ENCODE peak calls at places on chromosomes 7 and 10, in nine cellular contexts. I, A, F, U, T, V, M, X and Z are unnamed samples.

GRCh38 chr10:30435068-30435422 is 1.1 kb downstream of the MAP3K8 start:
- DNase-seq in I (peak; percentile 3), A (no peak), F (no peak), U (no peak), T (no peak), V (no peak), M (peak; percentile 44), X (peak; percentile 80), Z (no peak)

GRCh38 chr7:111202321-111202720 is 111.4 kb downstream of the LRRN3 start:
- DNase-seq in I (no peak), A (no peak), F (no peak), U (no peak), T (no peak), V (no peak), M (no peak), X (no peak), Z (no peak)

GRCh38 chr7:85997515-85997914 is 646.2 kb upstream of the GRM3 start:
- DNase-seq in I (no peak), A (no peak), F (no peak), U (no peak), T (no peak), V (no peak), M (no peak), X (no peak), Z (no peak)

GRCh38 chr10:113704637-113705343 is 25.1 kb downstream of the CASP7 start:
- DNase-seq in I (peak; percentile 45), A (peak; percentile 40), F (no peak), U (no peak), T (no peak), V (no peak), M (peak; percentile 59), X (peak; percentile 76), Z (no peak)

GRCh38 chr10:49109669-49110335 is 5.5 kb downstream of the VSTM4 start:
- DNase-seq in I (no peak), A (no peak), F (no peak), U (no peak), T (no peak), V (no peak), M (no peak), X (peak; percentile 91), Z (no peak)

GRCh38 chr10:117134084-117135025 is 3.7 kb downstream of the VAX1 start:
- DNase-seq in I (peak; percentile 36), A (no peak), F (no peak), U (no peak), T (no peak), V (peak; percentile 74), M (no peak), X (peak; percentile 24), Z (no peak)

GRCh38 chr10:132275426-132276178 is 32.1 kb downstream of the STK32C start:
- DNase-seq in I (no peak), A (no peak), F (no peak), U (no peak), T (no peak), V (no peak), M (no peak), X (no peak), Z (no peak)

GRCh38 chr10:131174651-131175540 is 136.6 kb downstream of the TCERG1L start:
- DNase-seq in I (no peak), A (no peak), F (no peak), U (no peak), T (no peak), V (peak; percentile 74), M (no peak), X (no peak), Z (no peak)

GRCh38 chr10:120336910-120337540 is 120.0 kb upstream of the PLPP4 start:
- DNase-seq in I (peak; percentile 76), A (peak; percentile 63), F (peak; percentile 13), U (peak; percentile 3), T (peak; percentile 30), V (no peak), M (peak; percentile 66), X (peak; percentile 35), Z (peak; percentile 22)

GRCh38 chr10:87842220-87842641 is 21.1 kb downstream of the KLLN start:
- DNase-seq in I (no peak), A (no peak), F (no peak), U (no peak), T (no peak), V (no peak), M (peak; percentile 89), X (no peak), Z (no peak)

GRCh38 chr7:116802784-116803183 is 59.6 kb upstream of the CAPZA2 start:
- DNase-seq in I (peak; percentile 57), A (peak; percentile 36), F (peak; percentile 3), U (no peak), T (no peak), V (no peak), M (peak; percentile 77), X (peak; percentile 81), Z (no peak)

GRCh38 chr10:2938869-2939268 is 128.5 kb upstream of the PFKP start:
- DNase-seq in I (no peak), A (no peak), F (no peak), U (no peak), T (no peak), V (no peak), M (no peak), X (peak; percentile 57), Z (no peak)

GRCh38 chr7:117413160-117413559 is 14.1 kb downstream of the ASZ1 start:
- DNase-seq in I (no peak), A (no peak), F (no peak), U (no peak), T (no peak), V (no peak), M (no peak), X (no peak), Z (no peak)